ENCODE peak calls at places on chromosomes 4 and X, in seven cellular contexts. E, M, V, U, I, N and Y are unnamed samples.

GRCh38 chr4:2534904-2535385 is 1.5 kb upstream of the FAM193A start:
- DNase-seq in E (no peak), M (no peak), V (no peak), U (no peak), I (no peak), N (no peak), Y (no peak)

GRCh38 chrX:154829926-154830442 is 4.5 kb downstream of the SMIM9 start:
- DNase-seq in E (no peak), M (no peak), V (no peak), U (no peak), I (no peak), N (no peak), Y (no peak)

GRCh38 chrX:44908838-44909237 is 35.9 kb downstream of the KDM6A start:
- DNase-seq in E (no peak), M (no peak), V (no peak), U (no peak), I (no peak), N (no peak), Y (no peak)

GRCh38 chr4:113575391-113575790 is 186.1 kb downstream of the CAMK2D start:
- DNase-seq in E (no peak), M (no peak), V (no peak), U (no peak), I (peak; percentile 64), N (no peak), Y (no peak)

GRCh38 chr4:32148120-32148666 is 1428.0 kb downstream of the PCDH7 start:
- DNase-seq in E (no peak), M (no peak), V (no peak), U (no peak), I (peak; percentile 84), N (no peak), Y (no peak)

GRCh38 chrX:101478366-101478765 is 6.9 kb upstream of the ARMCX4 start:
- DNase-seq in E (no peak), M (no peak), V (no peak), U (no peak), I (no peak), N (no peak), Y (no peak)

GRCh38 chrX:153766098-153766817 is 2.2 kb downstream of the PLXNB3 start:
- DNase-seq in E (peak; percentile 48), M (no peak), V (peak; percentile 13), U (peak; percentile 35), I (peak; percentile 53), N (no peak), Y (no peak)

GRCh38 chrX:118644378-118644777 is 83.0 kb upstream of the IL13RA1 start:
- DNase-seq in E (no peak), M (no peak), V (no peak), U (peak; percentile 41), I (peak; percentile 40), N (peak; percentile 30), Y (no peak)

GRCh38 chrX:153632612-153632980 is 14.4 kb upstream of the DUSP9 start:
- DNase-seq in E (no peak), M (no peak), V (no peak), U (no peak), I (no peak), N (no peak), Y (no peak)

GRCh38 chrX:19487520-19488200 is 27.6 kb downstream of the MAP3K15 start:
- DNase-seq in E (no peak), M (no peak), V (no peak), U (no peak), I (no peak), N (no peak), Y (no peak)

GRCh38 chrX:13078739-13079444 is 34.5 kb upstream of the FAM9C start:
- DNase-seq in E (no peak), M (no peak), V (no peak), U (no peak), I (peak; percentile 92), N (no peak), Y (no peak)

GRCh38 chr4:7656244-7656800 is 221.6 kb upstream of the PSAPL1 start:
- DNase-seq in E (no peak), M (no peak), V (no peak), U (no peak), I (no peak), N (no peak), Y (no peak)

GRCh38 chr4:145130788-145131398 is 32.8 kb downstream of the ABCE1 start:
- DNase-seq in E (no peak), M (no peak), V (no peak), U (no peak), I (peak; percentile 92), N (no peak), Y (no peak)

GRCh38 chr4:122783301-122784215 is 43.1 kb upstream of the FGF2 start:
- DNase-seq in E (no peak), M (no peak), V (peak; percentile 88), U (peak; percentile 73), I (peak; percentile 98), N (no peak), Y (no peak)

GRCh38 chrX:129931411-129932136 is 25.6 kb downstream of the UTP14A start:
- DNase-seq in E (peak; percentile 63), M (peak; percentile 89), V (peak; percentile 72), U (peak; percentile 94), I (peak; percentile 93), N (peak; percentile 85), Y (peak; percentile 63)